ENCODE peak calls at places on chromosome 21, in five cellular contexts. W is SK-N-SH, G is cardiac muscle cell, Y is colonic mucosa, X is B cell. D is an unnamed sample.

GRCh38 chr21:26041441-26042180 is 129.0 kb downstream of the APP start:
- DNase-seq in W (peak), G (no peak), Y (no peak), X (no peak), D (no peak)

GRCh38 chr21:26148071-26148470 is 22.5 kb downstream of the APP start:
- DNase-seq in W (no peak), G (peak), Y (no peak), X (no peak), D (no peak)

GRCh38 chr21:39073717-39074116 is 109.5 kb downstream of the PSMG1 start:
- DNase-seq in W (no peak), G (no peak), Y (no peak), X (no peak), D (no peak)

GRCh38 chr21:15064576-15065380 is at the start of gene NRIP1:
- DNase-seq in W (peak), G (peak), Y (peak), X (peak), D (peak)

GRCh38 chr21:46393941-46394818 is 64.5 kb upstream of the DIP2A start:
- DNase-seq in W (peak), G (no peak), Y (no peak), X (no peak), D (no peak)

GRCh38 chr21:42373908-42374455 is 7.6 kb upstream of the TFF1 start:
- DNase-seq in W (no peak), G (no peak), Y (no peak), X (no peak), D (peak)

GRCh38 chr21:42398414-42399030 is 2.7 kb upstream of the TMPRSS3 start:
- DNase-seq in W (no peak), G (no peak), Y (no peak), X (no peak), D (peak)

GRCh38 chr21:42809171-42809570 is 70.2 kb downstream of the WDR4 start:
- DNase-seq in W (no peak), G (no peak), Y (no peak), X (no peak), D (no peak)

GRCh38 chr21:25759573-25759972 is 24.8 kb downstream of the GABPA start:
- DNase-seq in W (no peak), G (peak), Y (no peak), X (no peak), D (no peak)

GRCh38 chr21:28445081-28445830 is 547.4 kb downstream of the LTN1 start:
- DNase-seq in W (no peak), G (peak), Y (no peak), X (no peak), D (no peak)

GRCh38 chr21:39660596-39660995 is 47.9 kb downstream of the B3GALT5 start:
- DNase-seq in W (no peak), G (peak), Y (peak), X (no peak), D (no peak)

GRCh38 chr21:42245348-42246185 is 26.6 kb downstream of the ABCG1 start:
- DNase-seq in W (peak), G (no peak), Y (no peak), X (no peak), D (peak)

GRCh38 chr21:42160111-42160949 is 58.6 kb upstream of the ABCG1 start:
- DNase-seq in W (no peak), G (no peak), Y (no peak), X (no peak), D (no peak)

GRCh38 chr21:33301632-33302002 is 23.2 kb upstream of the IFNAR1 start:
- DNase-seq in W (no peak), G (no peak), Y (peak), X (no peak), D (no peak)

GRCh38 chr21:33300701-33301631 is 23.8 kb upstream of the IFNAR1 start:
- DNase-seq in W (peak), G (peak), Y (peak), X (no peak), D (no peak)

GRCh38 chr21:33296156-33296555 is 28.6 kb upstream of the IFNAR1 start:
- DNase-seq in W (no peak), G (no peak), Y (no peak), X (peak), D (no peak)

GRCh38 chr21:33302055-33302454 is 22.7 kb upstream of the IFNAR1 start:
- DNase-seq in W (no peak), G (no peak), Y (no peak), X (no peak), D (no peak)

GRCh38 chr21:33299181-33299752 is 25.5 kb upstream of the IFNAR1 start:
- DNase-seq in W (no peak), G (no peak), Y (peak), X (peak), D (no peak)
- TF ChIP-seq CTCF in W (no peak), G (no peak), Y (no peak), X (peak), D (no peak)

GRCh38 chr21:36459098-36459497 is 20.8 kb downstream of the CLDN14 start:
- DNase-seq in W (no peak), G (no peak), Y (no peak), X (no peak), D (no peak)
- TF ChIP-seq CTCF in W (no peak), G (no peak), Y (no peak), X (no peak), D (no peak)

GRCh38 chr21:36976882-36977651 is 10.6 kb upstream of the HLCS start:
- DNase-seq in W (peak), G (peak), Y (no peak), X (peak), D (no peak)
- TF ChIP-seq CTCF in W (peak), G (peak), Y (peak), X (peak), D (peak)

GRCh38 chr21:45359451-45360217 is 45.3 kb upstream of the COL18A1 start:
- DNase-seq in W (no peak), G (no peak), Y (no peak), X (no peak), D (no peak)
- TF ChIP-seq CTCF in W (no peak), G (no peak), Y (no peak), X (no peak), D (no peak)

GRCh38 chr21:41098481-41098880 is 69.5 kb upstream of the BACE2 start:
- DNase-seq in W (no peak), G (peak), Y (no peak), X (no peak), D (no peak)
- TF ChIP-seq CTCF in W (no peak), G (no peak), Y (no peak), X (no peak), D (no peak)

GRCh38 chr21:44296103-44296519 is 3.7 kb upstream of the PFKL start:
- DNase-seq in W (no peak), G (no peak), Y (no peak), X (no peak), D (no peak)

GRCh38 chr21:44298301-44298700 is 1.6 kb upstream of the PFKL start:
- DNase-seq in W (no peak), G (no peak), Y (no peak), X (no peak), D (no peak)

GRCh38 chr21:44296916-44297315 is 2.9 kb upstream of the PFKL start:
- DNase-seq in W (no peak), G (no peak), Y (no peak), X (no peak), D (no peak)

GRCh38 chr21:44299085-44299457 is 782 bp upstream of the PFKL start:
- DNase-seq in W (no peak), G (no peak), Y (no peak), X (no peak), D (no peak)

DNA sequence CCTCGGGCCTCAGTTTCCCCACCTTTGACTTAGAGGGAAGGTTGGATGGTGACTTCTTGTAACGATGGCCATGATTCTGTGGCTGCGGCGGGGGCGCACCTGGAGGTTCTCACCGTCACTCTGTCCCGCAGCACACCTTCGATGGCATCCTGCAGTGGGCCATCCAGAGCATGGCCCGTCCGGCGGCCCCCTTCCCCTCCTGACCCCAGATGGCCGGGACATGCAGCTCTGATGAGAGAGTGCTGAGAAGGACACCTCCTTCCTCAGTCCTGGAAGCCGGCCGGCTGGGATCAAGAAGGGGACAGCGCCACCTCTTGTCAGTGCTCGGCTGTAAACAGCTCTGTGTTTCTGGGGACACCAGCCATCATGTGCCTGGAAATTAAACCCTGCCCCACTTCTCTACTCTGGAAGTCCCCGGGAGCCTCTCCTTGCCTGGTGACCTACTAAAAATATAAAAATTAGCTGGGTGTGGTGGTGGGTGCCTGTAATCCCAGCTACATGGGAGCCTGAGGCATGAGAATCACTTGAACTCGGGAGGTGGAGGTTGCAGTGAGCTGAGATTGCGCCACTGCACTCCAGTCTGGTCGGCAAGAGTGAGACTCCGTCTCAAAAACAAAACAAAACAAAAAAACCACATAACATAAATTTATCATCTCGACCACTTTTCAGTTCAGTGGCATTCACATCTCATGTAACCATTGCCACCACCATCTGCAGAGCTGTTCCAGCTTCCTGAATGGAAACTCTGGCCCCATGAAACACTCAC is 2.1 kb upstream of the PFKL start:
- DNase-seq in W (peak), G (peak), Y (peak), X (peak), D (peak)
- TF ChIP-seq CTCF in W (peak), G (peak), Y (peak), X (peak), D (peak)

DNA sequence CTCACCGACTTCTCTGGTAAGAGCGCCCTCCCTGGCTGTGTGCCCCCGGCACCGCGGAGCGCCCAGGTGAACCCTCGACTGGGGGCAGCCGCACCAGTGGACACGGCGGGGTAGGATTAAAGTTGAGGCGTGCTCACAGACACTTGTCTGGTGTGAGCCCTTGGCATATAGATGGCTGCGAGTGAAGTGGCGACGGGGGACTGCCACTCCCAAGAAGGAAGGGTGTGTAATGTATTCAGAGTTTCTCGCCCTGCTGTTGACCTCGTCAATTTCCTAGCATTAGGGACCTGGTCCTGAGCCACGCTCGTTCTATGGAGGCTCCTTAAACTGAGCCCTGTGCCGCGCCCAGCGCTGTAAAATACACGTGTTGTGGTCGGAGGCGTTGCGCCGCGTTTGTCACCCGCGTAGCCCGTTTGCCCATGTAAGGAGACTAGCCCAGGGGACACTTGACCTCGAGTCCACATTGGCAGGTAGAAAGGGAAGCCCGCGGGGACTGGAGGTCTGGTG is 545 bp downstream of the EVA1C start:
- DNase-seq in W (no peak), G (peak), Y (peak), X (no peak), D (peak)
- TF ChIP-seq CTCF in W (peak), G (no peak), Y (no peak), X (no peak), D (no peak)

DNA sequence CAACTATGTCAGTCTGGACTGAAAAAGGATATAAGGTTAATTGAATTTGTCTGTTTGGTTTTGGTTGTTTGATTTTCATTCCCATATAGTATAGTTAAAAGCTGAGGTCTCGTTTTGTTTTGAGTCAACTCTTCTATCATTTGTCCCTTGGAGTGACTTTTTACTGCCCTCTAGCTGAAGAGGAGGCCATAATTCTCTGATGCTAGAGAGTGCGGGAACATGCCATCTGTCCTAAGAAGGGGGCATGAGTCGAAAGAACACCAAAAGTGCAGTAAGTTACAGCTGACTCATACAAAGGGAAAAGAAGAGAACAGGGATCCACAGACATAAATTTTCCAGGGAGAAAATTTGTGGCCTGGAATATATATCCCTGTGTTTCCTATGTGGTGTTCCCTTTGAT is 4.1 kb downstream of the KRTAP21-3 start:
- DNase-seq in W (no peak), G (no peak), Y (no peak), X (no peak), D (no peak)
- TF ChIP-seq CTCF in W (peak), G (no peak), Y (no peak), X (no peak), D (no peak)